ENCODE peak calls at places on chromosome 21, in ten cellular contexts. Y, H, T, S, G, N, F, B, A and U are unnamed samples.

GRCh38 chr21:44894687-44895302 is 21.3 kb upstream of the PTTG1IP start:
- DNase-seq in G (no peak), A (no peak), B (no peak), F (no peak), S (no peak), Y (no peak), T (no peak), N (no peak), H (no peak), U (peak)

GRCh38 chr21:44869860-44870747 is 3.4 kb downstream of the PTTG1IP start:
- DNase-seq in N (peak), T (no peak), G (peak), Y (no peak), H (peak), A (peak), S (peak), B (peak), F (peak), U (peak)

GRCh38 chr21:33975548-33976081 is 60.0 kb upstream of the ATP5PO start:
- DNase-seq in B (no peak), N (peak), Y (no peak), H (no peak), A (peak), S (no peak), T (no peak), G (no peak), F (no peak), U (no peak)

GRCh38 chr21:38637161-38637560 is 138.9 kb upstream of the ERG start:
- DNase-seq in T (no peak), A (no peak), B (no peak), F (no peak), H (no peak), Y (no peak), N (no peak), G (no peak), S (no peak), U (no peak)

GRCh38 chr21:21102874-21103273 is 104.7 kb downstream of the NCAM2 start:
- DNase-seq in Y (no peak), B (no peak), T (no peak), G (no peak), H (no peak), F (no peak), S (no peak), N (no peak), A (no peak), U (no peak)

GRCh38 chr21:44425307-44425894 is 29.9 kb upstream of the LRRC3 start:
- DNase-seq in N (no peak), A (peak), T (peak), Y (no peak), S (no peak), G (peak), B (peak), F (peak), H (no peak), U (peak)

GRCh38 chr21:26587621-26588260 is 14.7 kb upstream of the CYYR1 start:
- DNase-seq in H (no peak), G (no peak), B (no peak), F (peak), N (peak), A (peak), Y (no peak), T (no peak), S (no peak), U (no peak)

GRCh38 chr21:27362249-27362648 is 395.4 kb upstream of the ADAMTS5 start:
- DNase-seq in T (no peak), H (no peak), N (no peak), Y (no peak), S (no peak), F (no peak), G (no peak), B (no peak), A (no peak), U (no peak)

GRCh38 chr21:43921602-43921978 is 56.6 kb downstream of the AGPAT3 start:
- DNase-seq in A (no peak), T (no peak), S (no peak), Y (no peak), H (no peak), B (no peak), N (no peak), F (no peak), G (no peak), U (no peak)

GRCh38 chr21:33412832-33413519 is 9.8 kb downstream of the IFNGR2 start:
- DNase-seq in T (no peak), A (no peak), B (no peak), F (no peak), N (no peak), H (peak), G (no peak), S (no peak), Y (no peak), U (no peak)

GRCh38 chr21:34669149-34669879 is 520 bp downstream of the CLIC6 start:
- DNase-seq in A (no peak), G (no peak), H (peak), S (no peak), Y (no peak), T (no peak), N (no peak), B (no peak), F (no peak), U (no peak)

GRCh38 chr21:27412530-27412929 is 445.6 kb upstream of the ADAMTS5 start:
- DNase-seq in A (no peak), S (no peak), Y (no peak), F (no peak), N (no peak), B (no peak), H (no peak), G (no peak), T (no peak), U (no peak)

GRCh38 chr21:16842716-16843115 is 670.1 kb upstream of the CXADR start:
- DNase-seq in B (no peak), N (peak), A (no peak), G (no peak), H (no peak), S (no peak), T (no peak), F (no peak), Y (no peak), U (no peak)

GRCh38 chr21:37059181-37059580 is 13.7 kb downstream of the PIGP start:
- DNase-seq in G (no peak), H (no peak), S (no peak), A (no peak), N (no peak), Y (no peak), T (no peak), F (no peak), B (no peak), U (no peak)

GRCh38 chr21:34639882-34640788 is 25.2 kb upstream of the RCAN1 start:
- DNase-seq in N (peak), A (no peak), T (no peak), Y (no peak), G (no peak), H (no peak), B (no peak), F (no peak), S (no peak), U (no peak)

GRCh38 chr21:40793057-40793456 is 53.9 kb downstream of the DSCAM start:
- DNase-seq in B (no peak), N (peak), H (no peak), G (no peak), A (no peak), Y (no peak), S (peak), T (no peak), F (no peak), U (no peak)

DNA sequence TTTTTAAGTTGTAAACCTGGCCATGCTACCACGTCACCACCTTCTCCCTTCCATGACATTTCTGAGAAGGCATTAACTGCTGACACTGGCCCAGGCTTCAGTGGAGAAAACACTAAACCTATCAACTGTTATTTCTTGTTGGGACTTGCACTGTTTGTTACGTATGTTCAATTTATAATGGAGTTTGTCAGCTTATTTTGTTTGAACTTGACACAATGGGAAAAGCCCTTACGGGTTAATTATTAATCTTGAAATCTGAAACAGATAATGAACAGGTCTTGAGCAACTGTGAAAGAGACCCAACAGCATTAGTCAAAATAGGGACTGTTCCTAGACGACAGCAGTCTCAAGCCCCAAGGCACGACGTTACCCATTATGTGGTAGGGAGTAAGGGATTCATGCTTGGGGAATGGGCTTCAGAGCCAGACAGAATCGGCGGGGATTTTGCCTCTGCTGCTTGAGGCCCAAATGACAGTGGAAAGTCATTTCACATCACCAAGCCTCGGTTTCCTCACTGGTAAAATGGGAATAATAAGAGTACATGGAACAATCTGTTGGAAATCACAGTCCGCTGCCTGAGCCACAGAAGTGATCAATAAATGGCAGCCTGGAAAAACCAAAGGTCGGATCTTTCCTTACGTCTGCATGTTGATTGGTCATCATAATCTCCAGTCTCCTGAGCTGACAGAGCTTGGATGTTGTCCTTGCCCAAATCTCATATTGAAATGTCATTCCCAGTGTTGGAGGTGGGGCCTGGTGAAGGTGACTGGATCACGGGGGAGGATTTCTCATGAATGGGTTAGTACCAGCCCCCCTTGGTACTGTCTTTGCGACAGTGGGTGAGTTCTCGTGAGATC is 44.5 kb downstream of the TIAM1 start:
- DNase-seq in A (no peak), T (no peak), H (no peak), F (no peak), N (no peak), S (no peak), G (no peak), B (no peak), Y (no peak), U (no peak)
- H3K27ac ChIP-seq in A (no peak), T (no peak), H (peak), F (no peak), N (no peak), S (no peak), G (no peak), B (no peak), Y (peak), U (no peak)

GRCh38 chr21:30199989-30200388 is 15.9 kb downstream of the CLDN8 start:
- DNase-seq in G (no peak), S (no peak), B (no peak), F (no peak), N (no peak), T (no peak), H (no peak), A (no peak), Y (no peak), U (no peak)
- TF ChIP-seq POLR2A in G (no peak), S (no peak), B (no peak), F (no peak), N (no peak), T (no peak), H (no peak), A (no peak), Y (no peak), U (no peak)

DNA sequence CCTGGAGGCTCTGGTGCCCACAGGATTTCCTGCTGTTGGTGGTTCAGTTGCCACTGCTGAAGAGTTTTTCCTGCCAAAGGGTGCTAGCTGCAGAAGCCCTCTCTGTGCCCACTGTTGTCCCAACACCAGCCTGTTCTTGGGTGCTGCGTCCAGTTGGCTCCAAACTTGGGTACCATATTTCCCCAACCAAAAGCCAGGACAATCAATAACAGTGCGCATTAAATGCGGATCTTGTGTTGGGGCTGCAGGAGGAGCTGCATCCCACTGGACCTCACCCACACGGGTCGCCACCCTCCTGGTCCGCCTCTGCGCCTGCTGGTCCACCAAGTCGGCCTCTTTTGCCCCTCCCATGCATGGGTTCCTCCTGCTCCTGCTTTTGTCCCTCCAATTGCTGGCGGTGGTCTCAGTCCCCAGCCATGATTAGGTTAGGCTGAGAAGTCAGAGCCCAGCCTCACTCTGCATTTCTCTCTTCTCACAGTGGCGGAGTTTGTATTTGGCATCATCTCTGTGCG is 9.8 kb downstream of the ABCG1 start:
- DNase-seq in T (no peak), S (no peak), N (no peak), B (peak), A (no peak), Y (no peak), H (no peak), G (no peak), F (peak), U (no peak)
- H3K4me3 ChIP-seq in T (no peak), S (no peak), N (no peak), B (no peak), A (no peak), Y (no peak), H (peak), G (no peak), F (no peak), U (no peak)

GRCh38 chr21:46128106-46128982 is 27.0 kb downstream of the FTCD start:
- DNase-seq in H (no peak), N (no peak), Y (no peak), T (no peak), F (no peak), A (no peak), B (peak), S (no peak), G (no peak), U (peak)

GRCh38 chr21:46129846-46130651 is 25.3 kb downstream of the FTCD start:
- DNase-seq in G (no peak), T (no peak), N (no peak), Y (no peak), F (no peak), A (no peak), B (no peak), S (no peak), H (no peak), U (peak)

GRCh38 chr21:46128983-46129571 is 26.3 kb downstream of the FTCD start:
- DNase-seq in A (no peak), B (peak), S (no peak), G (no peak), Y (no peak), T (no peak), N (no peak), H (no peak), F (no peak), U (no peak)

GRCh38 chr21:46131721-46132651 is 23.4 kb downstream of the FTCD start:
- DNase-seq in A (no peak), G (no peak), F (no peak), N (no peak), Y (no peak), B (no peak), H (no peak), T (no peak), S (no peak), U (peak)

GRCh38 chr21:46130721-46131720 is 24.4 kb downstream of the FTCD start:
- DNase-seq in Y (no peak), T (no peak), A (no peak), S (no peak), N (no peak), G (no peak), F (no peak), H (no peak), B (no peak), U (peak)
- H3K27ac ChIP-seq in Y (peak), T (no peak), A (no peak), S (peak), N (no peak), G (no peak), F (no peak), H (peak), B (peak), U (no peak)